ENCODE peak calls at places on chromosomes 6 and 20, in seven cellular contexts. C is CD4-positive, alpha-beta T cell; Q is psoas muscle; K is lower leg skin; P is mesenchymal stem cell; F is spleen; B is body of pancreas. O is an unnamed sample.

GRCh38 chr20:32231847-32232246 is 24.2 kb downstream of the POFUT1 start:
- DNase-seq in Q (no peak), K (no peak), P (no peak), C (peak), F (no peak), B (peak), O (no peak)

GRCh38 chr6:147776631-147777030 is 268.1 kb downstream of the SAMD5 start:
- DNase-seq in C (no peak), B (no peak), Q (no peak), P (no peak), K (no peak), F (no peak), O (no peak)

GRCh38 chr6:159398633-159399032 is 229.4 kb downstream of the FNDC1 start:
- DNase-seq in Q (no peak), K (no peak), B (no peak), F (no peak), P (no peak), C (no peak), O (no peak)

GRCh38 chr6:13661647-13662046 is 46.5 kb downstream of the NOL7 start:
- DNase-seq in P (no peak), Q (no peak), F (no peak), B (no peak), K (no peak), C (no peak), O (no peak)

GRCh38 chr20:33948480-33948879 is 45.2 kb upstream of the RALY start:
- DNase-seq in F (no peak), C (no peak), K (no peak), B (no peak), Q (no peak), P (no peak), O (no peak)

GRCh38 chr20:23228912-23229311 is 121.7 kb upstream of the NXT1 start:
- DNase-seq in Q (no peak), F (no peak), K (no peak), P (peak), C (no peak), B (no peak), O (no peak)

GRCh38 chr20:32338665-32339064 is 19.5 kb upstream of the ASXL1 start:
- DNase-seq in P (no peak), F (no peak), B (no peak), Q (no peak), K (no peak), C (no peak), O (no peak)

GRCh38 chr20:63264519-63264918 is 8.1 kb upstream of the ARFGAP1 start:
- DNase-seq in K (no peak), F (no peak), P (no peak), Q (no peak), C (no peak), B (no peak), O (no peak)

GRCh38 chr6:157982297-157982579 is 575 bp downstream of the SYNJ2 start:
- DNase-seq in B (peak), P (peak), C (peak), F (no peak), Q (no peak), K (no peak), O (no peak)

GRCh38 chr6:81380718-81381338 is 371.7 kb downstream of the TENT5A start:
- DNase-seq in B (no peak), Q (no peak), K (no peak), F (no peak), P (no peak), C (no peak), O (no peak)

GRCh38 chr6:47573109-47573508 is 95.5 kb downstream of the CD2AP start:
- DNase-seq in P (no peak), F (no peak), C (no peak), B (no peak), K (no peak), Q (no peak), O (no peak)

GRCh38 chr20:50186151-50186885 is 4.3 kb upstream of the CEBPB start:
- DNase-seq in Q (peak), C (peak), F (peak), B (peak), P (peak), K (peak), O (peak)

O was measured in iPS-NIHi11.